ENCODE peak calls at places on chromosomes 11 and 22, in five cellular contexts. B, L, H, C and J are unnamed samples.
A peak's percentile ranks its signal among the peaks of the same experiment; 100 is the strongest.

GRCh38 chr11:113721462-113722066 is 15.5 kb upstream of the TMPRSS5 start:
- DNase-seq in L (no peak), B (no peak), H (peak; percentile 29), C (no peak), J (no peak)

GRCh38 chr11:70521475-70522260 is 123.3 kb downstream of the CTTN start:
- DNase-seq in L (no peak), H (no peak), C (no peak), B (no peak), J (no peak)

GRCh38 chr11:133893381-133893780 is 48.1 kb upstream of the SPATA19 start:
- DNase-seq in L (no peak), C (no peak), H (no peak), B (no peak), J (no peak)

GRCh38 chr11:68692881-68693483 is 8.6 kb downstream of the GAL start:
- DNase-seq in B (peak; percentile 83), C (no peak), L (no peak), H (no peak), J (no peak)

GRCh38 chr22:25165785-25166184 is 33.9 kb upstream of the CRYBB3 start:
- DNase-seq in L (no peak), B (no peak), C (no peak), H (no peak), J (no peak)

GRCh38 chr11:1473011-1473628 is 13.5 kb downstream of the MOB2 start:
- DNase-seq in C (no peak), B (no peak), H (no peak), L (no peak), J (peak; percentile 59)

GRCh38 chr11:45301537-45302246 is 15.6 kb upstream of the SYT13 start:
- DNase-seq in C (no peak), L (no peak), B (no peak), H (no peak), J (no peak)

GRCh38 chr22:36818010-36818642 is 1.3 kb upstream of the PVALB start:
- DNase-seq in H (peak; percentile 11), B (no peak), C (no peak), L (no peak), J (no peak)

GRCh38 chr11:57460017-57460755 is at the start of gene RTN4RL2:
- DNase-seq in H (peak; percentile 32), C (peak; percentile 56), B (peak; percentile 67), L (peak; percentile 32), J (peak; percentile 91)

GRCh38 chr11:77322506-77322905 is 21.0 kb upstream of the GDPD4 start:
- DNase-seq in C (no peak), B (no peak), L (no peak), H (no peak), J (no peak)

GRCh38 chr11:61294717-61295595 is at the start of gene VWCE:
- DNase-seq in B (peak; percentile 86), C (peak; percentile 54), H (peak; percentile 20), L (no peak), J (peak; percentile 55)

GRCh38 chr22:39959640-39960447 is at the start of gene TMA7B:
- DNase-seq in H (peak; percentile 58), C (no peak), B (no peak), L (peak; percentile 77), J (peak; percentile 39)

GRCh38 chr22:49040754-49041467 is 786.8 kb downstream of the BRD1 start:
- DNase-seq in H (no peak), L (no peak), C (no peak), B (no peak), J (no peak)

GRCh38 chr11:44327730-44328691 is 18.1 kb upstream of the ALX4 start:
- DNase-seq in B (no peak), H (no peak), C (no peak), L (no peak), J (no peak)

GRCh38 chr11:132439711-132440300 is 1069.4 kb downstream of the NTM start:
- DNase-seq in B (no peak), L (no peak), C (no peak), H (no peak), J (no peak)

GRCh38 chr11:125933030-125933813 is 12.6 kb upstream of the VSIG10L2 start:
- DNase-seq in B (no peak), H (no peak), L (no peak), C (no peak), J (no peak)

DNA sequence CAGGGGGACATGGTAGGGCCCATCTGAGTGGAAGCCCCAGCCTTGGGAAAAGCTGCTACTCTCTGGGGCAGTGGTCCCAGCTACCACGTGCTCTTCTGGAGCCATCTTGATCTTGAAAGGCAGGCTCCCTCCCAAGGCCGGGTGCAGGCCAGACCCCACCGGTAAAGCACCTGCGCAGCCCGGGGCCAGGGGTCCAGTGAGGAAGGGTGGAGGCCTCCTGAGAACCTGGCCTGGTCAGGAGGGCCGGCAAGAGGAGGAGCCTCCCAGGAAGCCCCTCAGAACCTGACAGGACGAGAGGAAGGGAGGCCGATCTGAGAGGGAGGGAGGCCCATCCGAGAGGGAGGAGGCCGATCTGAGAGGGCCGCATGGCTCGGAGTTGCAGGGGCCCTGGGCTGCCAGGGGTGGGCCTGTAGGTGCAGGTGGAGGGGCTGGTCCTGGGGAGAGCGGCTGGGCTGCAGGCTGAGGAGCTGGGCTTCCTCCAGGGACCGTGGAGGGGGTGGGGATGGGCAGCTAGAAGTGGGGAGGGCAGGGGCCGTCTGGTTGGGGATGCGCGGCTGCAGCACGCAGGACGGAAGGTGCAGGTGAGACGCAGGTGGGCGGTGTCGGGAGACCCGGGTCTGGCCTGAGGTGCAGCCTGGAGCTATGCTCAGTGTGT is 529 bp downstream of the GRAMD4 start:
- DNase-seq in B (no peak), C (no peak), L (no peak), H (no peak), J (no peak)
- H3K27ac ChIP-seq in B (no peak overlapping the region), C (no peak overlapping the region), L (no peak overlapping the region), H (no peak overlapping the region), J (no peak overlapping the region)

GRCh38 chr11:108474664-108475485 is 7.5 kb upstream of the C11orf65 start:
- DNase-seq in C (peak; percentile 39), H (no peak), B (no peak), L (no peak), J (no peak)
- H3K36me3 ChIP-seq in C (no peaks in the 10 kb centered on the region), H (peaks cover 2% of the 10 kb centered on the region), B (peaks cover 2% of the 10 kb centered on the region), L (no peaks in the 10 kb centered on the region), J (peaks cover 58% of the 10 kb centered on the region)

DNA sequence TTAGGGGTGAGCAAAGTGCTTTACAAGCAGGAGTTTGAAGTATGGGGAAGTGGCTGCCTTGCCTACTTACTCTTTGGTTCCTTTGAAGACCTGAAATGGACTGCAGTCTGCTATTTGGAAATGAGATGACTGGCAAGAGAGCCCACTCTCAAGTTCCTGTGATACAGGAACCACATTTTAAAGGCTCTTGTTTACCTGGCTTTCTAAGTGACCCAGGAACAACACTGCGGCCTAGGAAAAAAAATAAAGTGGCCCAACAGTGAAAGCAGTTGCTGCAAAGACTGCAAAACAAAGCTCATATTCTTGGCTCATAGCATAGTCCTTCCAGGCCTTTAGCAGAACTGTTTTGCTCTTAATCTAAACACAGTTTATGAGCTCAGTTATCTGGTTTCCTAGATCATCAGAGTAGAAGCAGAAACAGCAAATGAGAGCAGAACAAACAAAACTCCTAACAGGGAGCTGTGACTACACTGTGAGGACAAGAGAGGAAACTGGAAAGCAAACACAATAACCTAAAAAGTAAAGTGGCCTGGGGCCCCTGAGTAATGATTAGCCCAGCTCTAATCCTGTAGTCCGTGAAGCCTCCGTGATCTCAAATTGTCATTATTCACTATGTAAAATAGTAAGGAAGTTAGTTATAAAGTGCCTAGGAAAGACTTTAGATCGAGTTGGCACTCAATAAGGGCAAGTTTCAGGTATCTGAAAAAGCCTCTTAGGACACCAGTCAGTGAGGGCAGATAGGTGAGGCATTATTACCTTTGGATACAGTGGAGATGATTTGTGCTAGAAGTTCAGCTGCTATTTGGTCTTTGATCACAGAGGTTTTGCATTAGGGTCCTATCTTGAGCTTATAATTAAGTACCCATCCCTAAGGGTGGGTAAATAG is 11.5 kb downstream of the CCDC117 start:
- DNase-seq in B (peak; percentile 39), C (no peak), H (no peak), L (no peak), J (no peak)
- H3K4me1 ChIP-seq in B (peaks cover 8% of the 10 kb centered on the region), C (peaks cover 13% of the 10 kb centered on the region), H (no peaks in the 10 kb centered on the region), L (no peaks in the 10 kb centered on the region), J (peaks cover 28% of the 10 kb centered on the region)

DNA sequence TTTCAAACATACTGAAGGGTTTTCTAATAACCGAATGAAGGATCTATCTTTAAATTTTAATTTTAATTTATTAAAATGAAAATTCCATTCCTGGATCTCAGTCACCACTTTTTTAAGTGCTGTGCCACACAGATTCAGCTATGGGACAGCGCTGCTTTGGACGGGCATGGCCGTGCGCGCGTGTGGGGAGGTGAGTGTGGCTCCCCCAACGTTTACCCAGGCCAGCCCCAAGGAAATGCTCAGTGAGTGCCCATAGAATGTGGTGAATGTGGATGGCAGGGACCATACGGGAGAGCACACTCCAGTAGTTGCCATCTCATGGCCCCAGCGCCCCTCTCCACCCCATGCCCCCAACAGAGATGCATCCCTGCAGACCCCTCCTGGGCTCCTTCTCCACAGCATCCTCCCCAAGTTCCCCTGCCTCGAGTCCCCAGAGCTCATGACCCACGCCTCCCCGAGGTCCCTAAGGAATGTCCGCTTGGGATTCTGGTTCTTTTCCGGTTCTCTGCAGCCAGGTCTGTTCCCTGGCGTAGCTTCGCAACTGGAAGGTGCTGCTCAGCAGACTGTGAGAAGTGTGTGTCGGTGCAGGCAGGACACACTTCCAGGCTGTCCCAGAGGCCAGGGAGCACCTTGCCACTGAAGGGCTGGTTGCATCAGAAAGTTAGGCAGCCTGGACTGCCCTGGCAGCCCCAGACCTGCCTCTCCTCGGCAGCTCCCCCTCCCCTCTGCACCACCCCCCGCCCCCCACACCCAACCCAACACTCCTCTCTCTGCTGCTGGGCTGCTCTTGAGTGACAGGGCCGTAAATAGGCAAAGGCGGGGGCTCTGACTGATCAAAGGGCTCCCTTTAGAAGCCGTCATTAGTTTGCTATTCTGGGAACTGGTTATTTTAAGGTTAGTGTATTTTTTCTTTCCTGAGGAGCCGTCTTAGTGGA is 88.3 kb upstream of the KCNQ1OT1 start:
- DNase-seq in L (no peak), B (peak; percentile 94), H (no peak), C (peak; percentile 17), J (peak; percentile 49)
- H3K27ac ChIP-seq in L (no peak overlapping the region), B (peak overlapping the region; percentile 95), H (no peak overlapping the region), C (no peak overlapping the region), J (no peak overlapping the region)